ENCODE peak calls at places on chromosomes 12 and 14, in four cellular contexts. W is left ventricle myocardium inferior, R is transverse colon, P is stomach. X is an unnamed sample. For H3K4me1, the result is how much of the 10 kb centered on the place peaks cover.

GRCh38 chr12:113005759-113006158 is 27.4 kb downstream of the OAS2 start:
- DNase-seq in P (no peak), R (no peak), W (no peak), X (no peak)

GRCh38 chr12:113061061-113061694 is 4.6 kb downstream of the DTX1 start:
- DNase-seq in P (no peak), R (no peak), W (no peak), X (no peak)

GRCh38 chr12:58917699-58918334 is 2.5 kb downstream of the LRIG3 start:
- DNase-seq in P (no peak), W (no peak), R (no peak), X (no peak)

GRCh38 chr12:70154960-70155589 is 88.2 kb upstream of the CNOT2 start:
- DNase-seq in P (no peak), W (no peak), R (no peak), X (no peak)

GRCh38 chr12:54587315-54587821 is 1.1 kb downstream of the PPP1R1A start:
- DNase-seq in R (no peak), P (peak), W (peak), X (no peak)

GRCh38 chr12:42213954-42214426 is 24.1 kb downstream of the YAF2 start:
- DNase-seq in W (peak), P (peak), R (peak), X (no peak)

GRCh38 chr12:6828671-6829531 is 694 bp downstream of the P3H3 start:
- DNase-seq in R (peak), W (peak), P (peak), X (peak)

GRCh38 chr12:7433276-7433822 is 10.6 kb downstream of the CD163L1 start:
- DNase-seq in R (no peak), P (no peak), W (no peak), X (no peak)

GRCh38 chr14:60646202-60646886 is 2.9 kb downstream of the SIX1 start:
- DNase-seq in R (no peak), W (no peak), P (no peak), X (no peak)

GRCh38 chr12:117853600-117853999 is 115.2 kb downstream of the KSR2 start:
- DNase-seq in R (peak), P (peak), W (no peak), X (peak)

GRCh38 chr14:31950760-31951637 is 126.1 kb upstream of the ARHGAP5 start:
- DNase-seq in R (peak), W (peak), P (peak), X (no peak)

GRCh38 chr12:120357104-120357503 is 11.9 kb downstream of the MSI1 start:
- DNase-seq in R (no peak), W (no peak), P (no peak), X (no peak)

GRCh38 chr12:57451233-57451778 is 3.8 kb upstream of the INHBE start:
- DNase-seq in P (no peak), W (no peak), R (no peak), X (no peak)

GRCh38 chr14:101834387-101835165 is 73.1 kb downstream of the PPP2R5C start:
- DNase-seq in R (no peak), W (no peak), P (peak), X (no peak)

GRCh38 chr12:95838125-95838524 is 20.6 kb upstream of the SNRPF start:
- DNase-seq in W (no peak), P (peak), R (peak), X (no peak)

GRCh38 chr14:87698496-87698895 is 294.5 kb downstream of the GALC start:
- DNase-seq in P (no peak), W (no peak), R (no peak), X (no peak)

GRCh38 chr12:131242741-131243496 is 289.2 kb downstream of the ADGRD1 start:
- DNase-seq in W (no peak), R (no peak), P (no peak), X (peak)

GRCh38 chr12:65891987-65892481 is 67.8 kb downstream of the HMGA2 start:
- DNase-seq in R (peak), P (peak), W (peak), X (no peak)

GRCh38 chr12:74365178-74365964 is 172.3 kb upstream of the ATXN7L3B start:
- DNase-seq in P (no peak), W (no peak), R (no peak), X (peak)

GRCh38 chr12:26514364-26514763 is 318.6 kb downstream of the ITPR2 start:
- DNase-seq in P (no peak), W (no peak), R (no peak), X (no peak)

GRCh38 chr12:98743362-98743953 is 98.4 kb downstream of the APAF1 start:
- DNase-seq in P (no peak), R (no peak), W (no peak), X (no peak)

GRCh38 chr12:64270411-64270810 is 48.3 kb upstream of the KICS2 start:
- DNase-seq in W (no peak), P (no peak), R (no peak), X (no peak)

GRCh38 chr14:93011650-93012317 is 88.8 kb downstream of the CHGA start:
- DNase-seq in W (no peak), P (no peak), R (no peak), X (no peak)

GRCh38 chr12:81209001-81209400 is 131.1 kb downstream of the ACSS3 start:
- DNase-seq in R (no peak), P (no peak), W (no peak), X (no peak)

GRCh38 chr14:80047761-80048160 is 163.5 kb downstream of the DIO2 start:
- DNase-seq in R (no peak), W (no peak), P (no peak), X (no peak)

GRCh38 chr12:87201598-87201997 is 827.6 kb downstream of the C12orf50 start:
- DNase-seq in R (no peak), W (no peak), P (no peak), X (no peak)

GRCh38 chr12:15982071-15982470 is 70.9 kb downstream of the DERA start:
- DNase-seq in W (no peak), P (no peak), R (no peak), X (no peak)

GRCh38 chr14:24903337-24903736 is 146.6 kb downstream of the STXBP6 start:
- DNase-seq in R (no peak), P (no peak), W (no peak), X (no peak)

GRCh38 chr14:28012629-28013415 is 753.8 kb upstream of the FOXG1 start:
- DNase-seq in P (no peak), R (no peak), W (no peak), X (no peak)

DNA sequence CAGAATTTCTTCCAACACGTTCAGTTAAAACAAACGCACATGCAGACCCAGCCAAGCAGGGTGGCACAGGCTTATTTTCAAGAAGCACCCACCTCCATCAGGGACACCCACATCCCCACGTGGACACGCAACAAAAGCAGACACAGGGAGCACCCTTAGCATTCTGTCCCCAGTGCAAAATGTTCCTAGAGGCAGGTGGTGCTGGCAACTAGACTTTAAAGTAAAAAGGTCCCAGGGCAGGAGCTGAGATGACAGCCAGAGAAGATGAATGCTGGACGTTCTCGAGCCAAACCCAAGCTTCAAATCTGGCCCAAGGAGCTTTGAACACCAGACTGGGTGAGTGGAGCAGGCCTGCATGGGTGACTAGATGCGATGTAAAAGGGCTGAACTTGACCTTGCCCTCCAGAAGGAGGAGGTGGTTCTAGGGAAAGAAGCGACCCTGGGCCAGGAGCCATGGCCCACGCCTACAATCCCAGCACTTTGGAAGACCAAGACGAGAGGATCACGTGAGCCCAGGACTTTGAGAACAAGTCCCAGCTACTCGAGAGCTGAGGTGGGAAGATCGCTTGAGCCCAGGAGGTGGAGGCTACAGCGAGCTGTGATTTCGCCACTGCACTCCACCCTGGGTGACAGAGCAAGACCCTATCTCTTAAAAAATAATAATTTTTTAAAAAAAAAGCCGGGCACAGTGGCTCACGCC is 47.3 kb downstream of the KDM2B start:
- DNase-seq in W (no peak), P (no peak), R (no peak), X (no peak)
- H3K4me1 ChIP-seq in W (half or more), P (under half), R (under half), X (under half)

DNA sequence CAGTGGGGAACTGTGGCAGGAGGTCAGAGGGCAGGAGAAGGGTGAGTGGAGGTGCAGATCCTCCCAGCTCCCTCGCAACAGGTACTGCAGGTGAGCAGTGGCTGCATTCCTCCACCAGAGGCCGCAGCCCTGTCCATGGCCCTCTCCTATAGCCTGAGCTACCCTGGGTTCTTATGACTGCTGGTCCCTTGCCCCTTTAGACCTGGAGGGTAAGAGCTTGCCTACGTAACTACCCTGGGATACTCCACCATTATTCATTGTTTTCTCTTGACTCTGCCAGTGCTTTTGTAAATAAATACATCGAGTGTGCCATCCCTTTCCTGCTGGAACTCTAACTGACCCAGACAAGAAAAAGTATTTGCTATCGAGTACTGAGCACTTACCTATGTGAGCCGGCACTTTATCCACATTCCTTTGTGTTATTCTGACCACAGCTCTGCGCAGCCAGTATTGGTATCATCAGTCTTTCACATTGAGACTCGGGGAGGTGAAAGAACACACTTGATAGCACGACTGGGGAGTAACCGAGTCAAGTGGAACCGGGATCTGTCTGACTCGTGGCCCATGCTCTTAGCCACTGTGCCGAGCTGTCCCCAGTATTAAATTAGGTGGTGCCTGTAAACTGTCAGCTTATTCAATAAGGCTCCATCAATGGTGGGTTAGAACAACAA is 38.5 kb downstream of the LTBP2 start:
- DNase-seq in R (no peak), W (no peak), P (no peak), X (no peak)
- TF ChIP-seq CTCF in R (no peak), W (no peak), P (no peak), X (peak)

GRCh38 chr12:109944561-109944960 is 44.5 kb downstream of the TCHP start:
- DNase-seq in R (no peak), P (no peak), W (no peak), X (no peak)
- H3K4me1 ChIP-seq in R (under half), P (under half), W (half or more), X (under half)

GRCh38 chr14:34172477-34173368 is 221.8 kb upstream of the EGLN3 start:
- DNase-seq in R (no peak), P (no peak), W (no peak), X (no peak)

GRCh38 chr14:34172052-34172451 is 221.2 kb upstream of the EGLN3 start:
- DNase-seq in P (no peak), W (no peak), R (no peak), X (no peak)

GRCh38 chr14:34175574-34175973 is 224.7 kb upstream of the EGLN3 start:
- DNase-seq in R (no peak), P (no peak), W (no peak), X (no peak)

GRCh38 chr14:34173916-34174315 is 223.0 kb upstream of the EGLN3 start:
- DNase-seq in R (no peak), P (no peak), W (no peak), X (no peak)

DNA sequence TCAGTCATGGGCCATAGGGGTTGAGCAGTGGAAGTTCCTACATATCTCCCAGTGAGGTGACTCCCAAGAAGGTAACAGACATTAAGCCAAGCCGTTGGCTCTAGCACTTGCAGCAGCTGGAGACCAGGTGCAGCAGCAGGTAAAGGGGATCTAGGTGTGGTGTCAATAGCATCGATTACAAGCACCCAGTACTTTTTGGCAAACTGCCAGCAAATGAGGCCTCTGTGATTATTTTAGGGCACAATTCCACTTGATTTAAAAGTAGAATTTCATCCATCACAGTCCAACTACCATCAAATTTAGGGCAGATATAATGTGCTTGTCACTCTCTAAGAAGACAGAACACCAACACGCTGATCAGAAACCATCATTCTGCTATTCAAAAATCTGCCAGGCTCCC is 224.1 kb upstream of the EGLN3 start:
- DNase-seq in R (no peak), W (no peak), P (no peak), X (no peak)
- TF ChIP-seq CTCF in R (no peak), W (no peak), P (no peak), X (no peak)

GRCh38 chr12:50252977-50253376 is 30.3 kb downstream of the LIMA1 start:
- DNase-seq in P (no peak), R (no peak), W (no peak), X (no peak)

GRCh38 chr12:50258167-50258551 is 25.2 kb downstream of the LIMA1 start:
- DNase-seq in W (peak), P (no peak), R (peak), X (no peak)

GRCh38 chr12:50261654-50262053 is 21.7 kb downstream of the LIMA1 start:
- DNase-seq in P (no peak), W (no peak), R (no peak), X (no peak)

GRCh38 chr12:50257226-50258166 is 25.8 kb downstream of the LIMA1 start:
- DNase-seq in P (no peak), W (no peak), R (no peak), X (no peak)

GRCh38 chr12:50256761-50257160 is 26.6 kb downstream of the LIMA1 start:
- DNase-seq in P (no peak), W (no peak), R (no peak), X (no peak)
- H3K4me1 ChIP-seq in P (under half), W (under half), R (half or more), X (half or more)

DNA sequence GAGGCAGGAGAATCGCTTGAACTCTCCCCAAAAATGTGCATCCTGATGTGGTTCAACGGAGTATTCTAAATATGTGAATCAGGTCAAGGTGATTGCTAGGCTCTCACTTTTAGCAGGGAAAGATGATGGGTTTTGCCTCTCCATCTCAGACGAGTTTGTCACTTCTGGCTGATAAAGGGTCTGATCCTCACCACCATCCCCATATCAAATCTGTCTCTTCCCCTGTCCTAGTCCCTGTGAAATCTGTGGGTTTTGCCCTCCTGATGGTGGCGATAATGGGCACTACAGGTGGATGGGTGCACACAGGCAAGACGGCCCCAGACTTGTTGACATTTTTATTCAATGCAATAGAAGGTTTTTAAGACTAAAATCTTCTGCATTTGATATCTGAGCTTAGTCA is 384.6 kb downstream of the GLT1D1 start:
- DNase-seq in P (no peak), W (no peak), R (no peak), X (no peak)
- TF ChIP-seq CTCF in P (no peak), W (no peak), R (no peak), X (no peak)

DNA sequence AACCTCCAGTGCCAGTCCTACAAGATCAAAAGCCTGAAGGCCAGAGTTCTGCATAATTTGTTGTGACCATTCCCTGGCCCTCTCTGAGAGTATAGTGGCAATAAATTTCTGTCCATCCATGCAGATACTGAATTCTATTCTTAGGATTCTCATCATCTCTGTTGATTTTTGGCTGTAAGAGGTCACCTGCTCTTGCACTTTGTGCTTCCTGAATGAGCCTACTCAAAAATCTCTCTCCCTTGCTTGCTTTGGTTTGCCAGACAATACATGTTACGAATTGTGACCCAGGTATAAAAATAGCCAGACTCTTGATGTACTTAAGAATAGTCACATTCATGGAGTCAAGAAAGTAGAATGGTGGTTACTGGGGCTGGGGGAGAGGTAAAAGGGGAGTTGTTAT is 16.7 kb downstream of the ZNF664 start:
- DNase-seq in P (no peak), W (no peak), R (no peak), X (no peak)
- H3K4me1 ChIP-seq in P (under half), W (half or more), R (under half), X (under half)

DNA sequence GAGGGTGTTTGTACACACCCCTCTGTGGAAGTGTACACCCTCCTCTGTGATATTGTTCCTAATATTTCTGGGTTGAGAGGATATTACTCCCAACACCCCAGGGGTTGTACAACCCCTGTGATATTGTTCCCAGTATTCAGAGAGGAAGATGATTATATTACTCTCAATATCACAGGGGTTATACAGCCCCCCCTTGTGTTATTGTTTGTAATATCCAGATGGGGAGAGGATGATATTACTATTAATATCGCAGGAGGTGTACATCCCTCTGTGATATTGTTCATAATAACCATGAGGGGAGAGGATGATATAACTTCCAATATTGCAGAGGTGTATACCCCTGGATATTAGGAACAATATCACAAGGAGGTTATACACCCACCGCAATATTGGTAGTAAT is 566.1 kb upstream of the MIS18BP1 start:
- DNase-seq in P (no peak), W (no peak), R (no peak), X (no peak)
- TF ChIP-seq CTCF in P (no peak), W (no peak), R (no peak), X (no peak)

X was measured in Caco-2.